ENCODE peak calls at places on chromosomes 4 and X, in nine cellular contexts. One of them, this sample, is unnamed. For H3K9me3, the result is how much of the 10 kb centered on the place peaks cover.

GRCh38 chr4:176302283-176303275 is 17.2 kb upstream of the SPCS3 start:
- DNase-seq in SK-N-SH: no peak
- DNase-seq in H9: no peak
- DNase-seq in tibial artery: no peak
- DNase-seq in Peyer's patch: no peak
- DNase-seq in HCT116: peak
- DNase-seq in cardiac muscle cell: peak
- DNase-seq in endothelial cell of umbilical vein: no peak
- DNase-seq in heart right ventricle: no peak
- DNase-seq in this sample: no peak

GRCh38 chr4:1715002-1715761 is 3.1 kb upstream of the SLBP start:
- DNase-seq in H9: peak
- DNase-seq in cardiac muscle cell: no peak
- DNase-seq in Peyer's patch: peak
- DNase-seq in SK-N-SH: no peak
- DNase-seq in endothelial cell of umbilical vein: no peak
- DNase-seq in HCT116: no peak
- DNase-seq in heart right ventricle: no peak
- DNase-seq in tibial artery: peak
- DNase-seq in this sample: no peak

GRCh38 chrX:141278306-141278705 is 36.0 kb upstream of the SPANXC start:
- DNase-seq in tibial artery: no peak
- DNase-seq in Peyer's patch: no peak
- DNase-seq in HCT116: no peak
- DNase-seq in cardiac muscle cell: peak
- DNase-seq in endothelial cell of umbilical vein: peak
- DNase-seq in SK-N-SH: peak
- DNase-seq in heart right ventricle: no peak
- DNase-seq in H9: peak
- DNase-seq in this sample: peak

GRCh38 chr4:8402181-8402597 is 38.3 kb downstream of the ACOX3 start:
- DNase-seq in tibial artery: no peak
- DNase-seq in heart right ventricle: no peak
- DNase-seq in SK-N-SH: no peak
- DNase-seq in cardiac muscle cell: no peak
- DNase-seq in Peyer's patch: no peak
- DNase-seq in endothelial cell of umbilical vein: no peak
- DNase-seq in H9: no peak
- DNase-seq in HCT116: no peak
- DNase-seq in this sample: no peak

GRCh38 chr4:141569141-141569540 is 67.2 kb upstream of the IL15 start:
- DNase-seq in HCT116: no peak
- DNase-seq in SK-N-SH: no peak
- DNase-seq in tibial artery: no peak
- DNase-seq in heart right ventricle: no peak
- DNase-seq in H9: no peak
- DNase-seq in cardiac muscle cell: peak
- DNase-seq in Peyer's patch: no peak
- DNase-seq in endothelial cell of umbilical vein: peak
- DNase-seq in this sample: no peak

GRCh38 chr4:10460313-10461047 is 3.3 kb upstream of the ZNF518B start:
- DNase-seq in endothelial cell of umbilical vein: no peak
- DNase-seq in cardiac muscle cell: no peak
- DNase-seq in SK-N-SH: no peak
- DNase-seq in tibial artery: no peak
- DNase-seq in heart right ventricle: no peak
- DNase-seq in H9: no peak
- DNase-seq in HCT116: no peak
- DNase-seq in Peyer's patch: no peak
- DNase-seq in this sample: no peak

GRCh38 chrX:40105791-40106676 is 8.3 kb upstream of the BCOR start:
- DNase-seq in H9: peak
- DNase-seq in Peyer's patch: peak
- DNase-seq in endothelial cell of umbilical vein: peak
- DNase-seq in cardiac muscle cell: peak
- DNase-seq in SK-N-SH: peak
- DNase-seq in tibial artery: no peak
- DNase-seq in heart right ventricle: peak
- DNase-seq in HCT116: no peak
- DNase-seq in this sample: peak

GRCh38 chrX:153830632-153831434 is 489 bp upstream of the PDZD4 start:
- DNase-seq in H9: no peak
- DNase-seq in cardiac muscle cell: no peak
- DNase-seq in SK-N-SH: peak
- DNase-seq in HCT116: no peak
- DNase-seq in heart right ventricle: no peak
- DNase-seq in endothelial cell of umbilical vein: no peak
- DNase-seq in tibial artery: no peak
- DNase-seq in Peyer's patch: no peak
- DNase-seq in this sample: no peak

GRCh38 chr4:92615049-92615448 is 311.3 kb downstream of the GRID2 start:
- DNase-seq in endothelial cell of umbilical vein: no peak
- DNase-seq in Peyer's patch: no peak
- DNase-seq in H9: no peak
- DNase-seq in HCT116: no peak
- DNase-seq in SK-N-SH: no peak
- DNase-seq in heart right ventricle: no peak
- DNase-seq in tibial artery: no peak
- DNase-seq in cardiac muscle cell: no peak
- DNase-seq in this sample: peak

DNA sequence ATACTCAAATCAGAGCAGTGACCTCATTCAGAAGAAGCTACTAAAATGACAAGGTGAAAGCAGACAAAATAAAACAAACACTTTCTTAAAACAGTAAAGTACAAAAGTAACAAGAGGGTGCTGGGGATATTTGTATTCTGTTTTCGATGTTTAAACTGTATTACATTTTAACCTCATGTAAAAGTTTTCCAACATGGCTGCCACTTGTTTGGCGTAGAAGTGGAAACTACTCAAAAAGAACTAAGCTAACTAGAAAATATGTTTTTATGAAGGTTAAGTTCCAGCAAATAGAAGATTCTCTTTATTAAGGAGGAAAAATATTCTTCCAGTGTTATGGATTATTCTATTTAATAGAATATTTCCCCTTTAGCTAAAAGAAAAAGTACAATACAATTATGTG is 155.0 kb downstream of the FBXW7 start:
- DNase-seq in cardiac muscle cell: no peak
- DNase-seq in HCT116: no peak
- DNase-seq in tibial artery: no peak
- DNase-seq in endothelial cell of umbilical vein: no peak
- DNase-seq in Peyer's patch: no peak
- DNase-seq in SK-N-SH: no peak
- DNase-seq in heart right ventricle: no peak
- DNase-seq in H9: no peak
- DNase-seq in this sample: no peak
- H3K27ac ChIP-seq in cardiac muscle cell: no peak
- H3K27ac ChIP-seq in HCT116: no peak
- H3K27ac ChIP-seq in tibial artery: no peak
- H3K27ac ChIP-seq in endothelial cell of umbilical vein: no peak
- H3K27ac ChIP-seq in Peyer's patch: no peak
- H3K27ac ChIP-seq in SK-N-SH: no peak
- H3K27ac ChIP-seq in heart right ventricle: peak
- H3K27ac ChIP-seq in H9: no peak
- H3K27ac ChIP-seq in this sample: no peak

GRCh38 chr4:52659016-52659721 is at the start of gene USP46:
- DNase-seq in cardiac muscle cell: peak
- DNase-seq in SK-N-SH: peak
- DNase-seq in HCT116: peak
- DNase-seq in tibial artery: peak
- DNase-seq in endothelial cell of umbilical vein: peak
- DNase-seq in H9: peak
- DNase-seq in Peyer's patch: peak
- DNase-seq in heart right ventricle: peak
- DNase-seq in this sample: peak
- TF ChIP-seq CTCF in cardiac muscle cell: no peak
- TF ChIP-seq CTCF in SK-N-SH: no peak
- TF ChIP-seq CTCF in HCT116: no peak
- TF ChIP-seq CTCF in tibial artery: no peak
- TF ChIP-seq CTCF in endothelial cell of umbilical vein: no peak
- TF ChIP-seq CTCF in H9: no peak
- TF ChIP-seq CTCF in Peyer's patch: no peak
- TF ChIP-seq CTCF in heart right ventricle: no peak
- TF ChIP-seq CTCF in this sample: no peak

GRCh38 chrX:144798972-144799371 is 448.3 kb upstream of the SPANXN1 start:
- DNase-seq in endothelial cell of umbilical vein: no peak
- DNase-seq in HCT116: no peak
- DNase-seq in Peyer's patch: no peak
- DNase-seq in H9: no peak
- DNase-seq in cardiac muscle cell: no peak
- DNase-seq in tibial artery: no peak
- DNase-seq in SK-N-SH: no peak
- DNase-seq in heart right ventricle: no peak
- DNase-seq in this sample: no peak

DNA sequence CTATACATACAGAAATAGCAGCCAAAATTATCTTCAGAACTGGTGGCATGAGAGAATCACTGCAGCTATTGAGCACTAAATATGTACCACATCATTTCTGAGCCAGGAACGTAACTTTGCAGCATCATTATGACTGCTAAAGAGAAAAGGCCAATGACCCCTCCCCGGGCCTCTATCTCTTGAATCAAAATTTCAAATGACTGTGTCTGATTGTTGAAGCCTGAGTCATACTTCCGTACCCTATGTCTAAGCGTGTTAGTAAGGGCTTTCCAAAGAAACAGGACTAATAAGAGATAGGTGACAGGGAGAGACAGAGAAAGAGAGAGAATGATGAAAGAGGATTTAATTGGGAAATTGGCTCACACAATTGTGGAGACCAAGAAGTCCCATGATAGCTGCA is 445.5 kb upstream of the SPANXN1 start:
- DNase-seq in tibial artery: no peak
- DNase-seq in cardiac muscle cell: no peak
- DNase-seq in H9: no peak
- DNase-seq in endothelial cell of umbilical vein: no peak
- DNase-seq in heart right ventricle: no peak
- DNase-seq in SK-N-SH: no peak
- DNase-seq in Peyer's patch: no peak
- DNase-seq in HCT116: no peak
- DNase-seq in this sample: no peak
- H3K9me3 ChIP-seq in tibial artery: under half
- H3K9me3 ChIP-seq in cardiac muscle cell: under half
- H3K9me3 ChIP-seq in H9: under half
- H3K9me3 ChIP-seq in endothelial cell of umbilical vein: under half
- H3K9me3 ChIP-seq in heart right ventricle: under half
- H3K9me3 ChIP-seq in SK-N-SH: under half
- H3K9me3 ChIP-seq in Peyer's patch: under half
- H3K9me3 ChIP-seq in HCT116: under half
- H3K9me3 ChIP-seq in this sample: under half

DNA sequence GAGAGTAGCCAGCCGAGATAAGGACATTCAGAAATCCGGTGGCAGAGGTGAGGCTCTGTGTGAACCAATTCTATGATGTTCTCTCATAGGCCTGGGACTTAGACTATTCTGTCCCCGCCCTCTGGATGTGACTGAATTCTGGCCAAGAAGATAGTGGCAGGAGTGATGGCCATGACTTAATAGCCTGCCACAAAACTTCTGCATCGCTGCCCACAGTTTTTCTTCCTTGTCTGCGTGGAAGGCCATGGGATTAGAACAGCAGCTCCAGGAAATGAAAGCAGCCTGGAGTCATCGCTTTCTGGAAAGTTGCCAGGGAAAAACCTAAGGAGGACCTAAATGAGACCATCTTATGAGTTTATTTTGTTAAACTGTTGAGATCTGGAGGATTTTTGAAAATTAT is 134.7 kb downstream of the F11 start:
- DNase-seq in HCT116: no peak
- DNase-seq in endothelial cell of umbilical vein: no peak
- DNase-seq in cardiac muscle cell: peak
- DNase-seq in Peyer's patch: no peak
- DNase-seq in SK-N-SH: no peak
- DNase-seq in heart right ventricle: no peak
- DNase-seq in H9: no peak
- DNase-seq in tibial artery: no peak
- DNase-seq in this sample: no peak
- H3K27ac ChIP-seq in HCT116: no peak
- H3K27ac ChIP-seq in endothelial cell of umbilical vein: no peak
- H3K27ac ChIP-seq in cardiac muscle cell: no peak
- H3K27ac ChIP-seq in Peyer's patch: no peak
- H3K27ac ChIP-seq in SK-N-SH: no peak
- H3K27ac ChIP-seq in heart right ventricle: no peak
- H3K27ac ChIP-seq in H9: no peak
- H3K27ac ChIP-seq in tibial artery: no peak
- H3K27ac ChIP-seq in this sample: no peak

GRCh38 chr4:147753047-147753446 is 21.2 kb downstream of the ARHGAP10 start:
- DNase-seq in endothelial cell of umbilical vein: no peak
- DNase-seq in Peyer's patch: no peak
- DNase-seq in tibial artery: no peak
- DNase-seq in heart right ventricle: no peak
- DNase-seq in cardiac muscle cell: peak
- DNase-seq in H9: no peak
- DNase-seq in HCT116: no peak
- DNase-seq in SK-N-SH: no peak
- DNase-seq in this sample: no peak

GRCh38 chr4:147756417-147756816 is 24.5 kb downstream of the ARHGAP10 start:
- DNase-seq in cardiac muscle cell: no peak
- DNase-seq in HCT116: no peak
- DNase-seq in SK-N-SH: no peak
- DNase-seq in H9: no peak
- DNase-seq in heart right ventricle: no peak
- DNase-seq in endothelial cell of umbilical vein: no peak
- DNase-seq in tibial artery: no peak
- DNase-seq in Peyer's patch: no peak
- DNase-seq in this sample: no peak

GRCh38 chr4:147749811-147750321 is 18.0 kb downstream of the ARHGAP10 start:
- DNase-seq in cardiac muscle cell: no peak
- DNase-seq in tibial artery: no peak
- DNase-seq in endothelial cell of umbilical vein: no peak
- DNase-seq in heart right ventricle: no peak
- DNase-seq in SK-N-SH: no peak
- DNase-seq in HCT116: no peak
- DNase-seq in H9: no peak
- DNase-seq in Peyer's patch: no peak
- DNase-seq in this sample: no peak

GRCh38 chr4:147755567-147756295 is 23.8 kb downstream of the ARHGAP10 start:
- DNase-seq in HCT116: no peak
- DNase-seq in tibial artery: no peak
- DNase-seq in endothelial cell of umbilical vein: no peak
- DNase-seq in Peyer's patch: no peak
- DNase-seq in heart right ventricle: no peak
- DNase-seq in cardiac muscle cell: peak
- DNase-seq in H9: no peak
- DNase-seq in SK-N-SH: no peak
- DNase-seq in this sample: no peak

GRCh38 chr4:147754037-147754445 is 22.2 kb downstream of the ARHGAP10 start:
- DNase-seq in HCT116: no peak
- DNase-seq in SK-N-SH: no peak
- DNase-seq in tibial artery: no peak
- DNase-seq in H9: no peak
- DNase-seq in Peyer's patch: no peak
- DNase-seq in endothelial cell of umbilical vein: peak
- DNase-seq in heart right ventricle: no peak
- DNase-seq in cardiac muscle cell: peak
- DNase-seq in this sample: no peak
- TF ChIP-seq CTCF in HCT116: no peak
- TF ChIP-seq CTCF in SK-N-SH: no peak
- TF ChIP-seq CTCF in tibial artery: no peak
- TF ChIP-seq CTCF in H9: no peak
- TF ChIP-seq CTCF in Peyer's patch: no peak
- TF ChIP-seq CTCF in endothelial cell of umbilical vein: no peak
- TF ChIP-seq CTCF in heart right ventricle: no peak
- TF ChIP-seq CTCF in cardiac muscle cell: no peak
- TF ChIP-seq CTCF in this sample: no peak